ENCODE peak calls at places on chromosomes 16 and 17, in seven cellular contexts. A, G, Y, B, D, R and W are unnamed samples.

GRCh38 chr16:8798535-8799157 is 1.0 kb downstream of the PMM2 start:
- DNase-seq in A (no peak), G (no peak), Y (no peak), B (no peak), D (no peak), R (no peak), W (no peak)

GRCh38 chr17:78933025-78933958 is 8.1 kb upstream of the TIMP2 start:
- DNase-seq in A (no peak), G (peak), Y (peak), B (peak), D (peak), R (no peak), W (no peak)

GRCh38 chr17:78118801-78119241 is 9.7 kb downstream of the TMC6 start:
- DNase-seq in A (no peak), G (no peak), Y (no peak), B (no peak), D (no peak), R (no peak), W (no peak)

GRCh38 chr17:17921192-17922082 is 50.8 kb downstream of the TOM1L2 start:
- DNase-seq in A (no peak), G (peak), Y (peak), B (no peak), D (no peak), R (no peak), W (no peak)

GRCh38 chr17:30472238-30472890 is 4.8 kb upstream of the GOSR1 start:
- DNase-seq in A (no peak), G (no peak), Y (no peak), B (no peak), D (no peak), R (no peak), W (no peak)

GRCh38 chr17:50022463-50023130 is 27.6 kb upstream of the DLX3 start:
- DNase-seq in A (no peak), G (no peak), Y (no peak), B (no peak), D (no peak), R (no peak), W (no peak)

GRCh38 chr16:12259258-12259657 is 282.7 kb downstream of the SNX29 start:
- DNase-seq in A (no peak), G (no peak), Y (no peak), B (no peak), D (no peak), R (no peak), W (no peak)

GRCh38 chr16:73058221-73058615 is 10.3 kb upstream of the ZFHX3 start:
- DNase-seq in A (no peak), G (peak), Y (peak), B (peak), D (no peak), R (no peak), W (no peak)

GRCh38 chr16:20383106-20384029 is 21.2 kb downstream of the PDILT start:
- DNase-seq in A (peak), G (peak), Y (peak), B (peak), D (no peak), R (no peak), W (no peak)